ENCODE peak calls at places on chromosomes 5 and 9, in four cellular contexts. V, O, B and Q are unnamed samples.

GRCh38 chr9:134617836-134618162 is 23.8 kb upstream of the COL5A1 start:
- DNase-seq in V (no peak), B (no peak), O (no peak), Q (no peak)

GRCh38 chr9:98248737-98249474 is 6.5 kb downstream of the TBC1D2 start:
- DNase-seq in O (no peak), B (peak), V (no peak), Q (peak)

GRCh38 chr9:125431741-125432271 is 170.2 kb downstream of the GAPVD1 start:
- DNase-seq in B (no peak), O (no peak), V (no peak), Q (no peak)

GRCh38 chr5:136058031-136058971 is 29.5 kb downstream of the TGFBI start:
- DNase-seq in V (no peak), O (peak), B (no peak), Q (peak)

GRCh38 chr9:73434826-73435225 is 283.2 kb downstream of the ANXA1 start:
- DNase-seq in O (no peak), V (no peak), B (no peak), Q (no peak)

GRCh38 chr5:127386557-127386956 is 96.0 kb downstream of the MEGF10 start:
- DNase-seq in B (no peak), O (no peak), V (no peak), Q (peak)

GRCh38 chr9:136175745-136176290 is 29.1 kb downstream of the LHX3 start:
- DNase-seq in V (no peak), O (no peak), B (no peak), Q (no peak)

GRCh38 chr9:92510747-92511146 is 25.0 kb downstream of the ECM2 start:
- DNase-seq in V (no peak), O (no peak), B (no peak), Q (no peak)

GRCh38 chr9:125240649-125240999 is 519 bp downstream of the HSPA5 start:
- DNase-seq in B (no peak), V (no peak), O (peak), Q (peak)

GRCh38 chr9:74092491-74092834 is 404.7 kb upstream of the RORB start:
- DNase-seq in B (no peak), V (no peak), O (no peak), Q (no peak)

GRCh38 chr9:109499631-109500120 is 1.6 kb upstream of the PTPN3 start:
- DNase-seq in B (peak), O (peak), V (no peak), Q (peak)

GRCh38 chr5:143055596-143056330 is 285.6 kb downstream of the ARHGAP26 start:
- DNase-seq in O (no peak), B (no peak), V (no peak), Q (peak)

GRCh38 chr9:135083241-135083810 is 4.1 kb upstream of the OLFM1 start:
- DNase-seq in O (no peak), B (no peak), V (no peak), Q (no peak)